ENCODE peak calls at places on chromosome 13, in six cellular contexts. E is nephron progenitor cell, T is IMR-90, O is progenitor cell of endocrine pancreas, J is adrenal gland, K is heart left ventricle. H is an unnamed sample.
A peak's percentile ranks its signal among the peaks of the same experiment; 100 is the strongest.

GRCh38 chr13:99655351-99656091 is 154.2 kb downstream of the TM9SF2 start:
- DNase-seq in O (no peak), E (no peak), J (peak; percentile 34), T (peak; percentile 24), K (no peak), H (peak; percentile 65)

GRCh38 chr13:59643906-59644626 is 519.7 kb downstream of the DIAPH3 start:
- DNase-seq in T (no peak), K (no peak), J (no peak), E (no peak), O (no peak), H (no peak)

GRCh38 chr13:106526748-106527488 is 8.5 kb downstream of the EFNB2 start:
- DNase-seq in E (no peak), O (no peak), K (no peak), T (no peak), J (no peak), H (no peak)

GRCh38 chr13:41611385-41611784 is 154.0 kb downstream of the RGCC start:
- DNase-seq in E (no peak), K (no peak), T (no peak), J (no peak), O (no peak), H (no peak)

GRCh38 chr13:26658972-26659371 is 101.5 kb downstream of the WASF3 start:
- DNase-seq in J (no peak), T (no peak), O (no peak), E (no peak), K (no peak), H (no peak)

GRCh38 chr13:113044431-113045114 is 61.0 kb upstream of the F7 start:
- DNase-seq in T (no peak), K (no peak), J (no peak), O (no peak), E (no peak), H (no peak)

GRCh38 chr13:80447747-80448146 is 106.8 kb upstream of the SPRY2 start:
- DNase-seq in J (no peak), O (no peak), T (no peak), E (no peak), K (no peak), H (no peak)

GRCh38 chr13:37682496-37682895 is 83.9 kb upstream of the POSTN start:
- DNase-seq in E (no peak), K (no peak), O (no peak), J (no peak), T (no peak), H (no peak)

GRCh38 chr13:58343081-58343480 is 711.5 kb downstream of the PCDH17 start:
- DNase-seq in E (no peak), O (no peak), J (no peak), K (no peak), T (no peak), H (no peak)

GRCh38 chr13:94173312-94173854 is 306.1 kb downstream of the DCT start:
- DNase-seq in J (no peak), E (no peak), K (no peak), O (no peak), T (peak; percentile 86), H (no peak)

GRCh38 chr13:101065314-101065713 is 351.0 kb downstream of the NALCN start:
- DNase-seq in O (no peak), E (no peak), J (no peak), T (no peak), K (no peak), H (no peak)

GRCh38 chr13:23319915-23320224 is 113.6 kb downstream of the SACS start:
- DNase-seq in T (no peak), K (no peak), E (no peak), O (no peak), J (no peak), H (no peak)

GRCh38 chr13:64688893-64689677 is 2541.1 kb downstream of the PCDH9 start:
- DNase-seq in T (peak; percentile 81), K (no peak), E (no peak), O (no peak), J (no peak), H (no peak)

GRCh38 chr13:49421391-49421790 is 22.5 kb downstream of the CAB39L start:
- DNase-seq in J (no peak), T (no peak), K (no peak), E (no peak), O (no peak), H (no peak)

GRCh38 chr13:39773833-39774232 is 118.4 kb downstream of the COG6 start:
- DNase-seq in J (no peak), E (no peak), T (peak; percentile 71), K (no peak), O (no peak), H (no peak)

GRCh38 chr13:47680752-47681151 is 320.3 kb downstream of the SUCLA2 start:
- DNase-seq in K (no peak), E (no peak), O (no peak), J (no peak), T (peak; percentile 50), H (no peak)

GRCh38 chr13:110298566-110299321 is 8.2 kb downstream of the COL4A1 start:
- DNase-seq in J (peak; percentile 46), T (no peak), E (no peak), K (peak; percentile 61), O (no peak), H (peak; percentile 83)

GRCh38 chr13:26133286-26133685 is 81.5 kb upstream of the SHISA2 start:
- DNase-seq in T (no peak), K (no peak), O (no peak), J (no peak), E (no peak), H (no peak)

GRCh38 chr13:27631665-27632064 is 10.0 kb downstream of the POLR1D start:
- DNase-seq in O (no peak), J (no peak), E (no peak), T (no peak), K (no peak), H (no peak)

GRCh38 chr13:94886191-94886590 is 173.8 kb upstream of the SOX21 start:
- DNase-seq in K (no peak), T (no peak), O (no peak), J (no peak), E (no peak), H (no peak)

GRCh38 chr13:94233401-94233800 is 246.1 kb downstream of the DCT start:
- DNase-seq in T (peak; percentile 96), J (peak; percentile 64), K (peak; percentile 11), E (peak; percentile 3), O (no peak), H (no peak)

GRCh38 chr13:98676239-98676638 is 76.2 kb downstream of the SLC15A1 start:
- DNase-seq in E (no peak), O (no peak), T (no peak), J (no peak), K (no peak), H (no peak)

GRCh38 chr13:114077938-114078335 is 54.5 kb downstream of the RASA3 start:
- DNase-seq in K (no peak), J (no peak), E (peak; percentile 34), T (peak; percentile 40), O (no peak), H (no peak)

GRCh38 chr13:73417012-73417615 is 358.3 kb downstream of the KLF5 start:
- DNase-seq in O (no peak), K (no peak), E (no peak), J (no peak), T (no peak), H (no peak)
- TF ChIP-seq CTCF in O (no peak), K (no peak), E (no peak), J (no peak), T (peak; percentile 18), H (peak; percentile 32)

GRCh38 chr13:45880242-45880641 is 28.7 kb upstream of the SIAH3 start:
- DNase-seq in T (no peak), J (no peak), E (no peak), O (no peak), K (no peak), H (no peak)

GRCh38 chr13:45882626-45883025 is 31.1 kb upstream of the SIAH3 start:
- DNase-seq in E (peak; percentile 15), O (no peak), T (no peak), J (no peak), K (no peak), H (no peak)

GRCh38 chr13:45876781-45877180 is 25.2 kb upstream of the SIAH3 start:
- DNase-seq in J (no peak), O (no peak), E (no peak), K (no peak), T (no peak), H (no peak)

GRCh38 chr13:45878966-45879365 is 27.4 kb upstream of the SIAH3 start:
- DNase-seq in E (no peak), O (no peak), T (no peak), K (no peak), J (no peak), H (no peak)

DNA sequence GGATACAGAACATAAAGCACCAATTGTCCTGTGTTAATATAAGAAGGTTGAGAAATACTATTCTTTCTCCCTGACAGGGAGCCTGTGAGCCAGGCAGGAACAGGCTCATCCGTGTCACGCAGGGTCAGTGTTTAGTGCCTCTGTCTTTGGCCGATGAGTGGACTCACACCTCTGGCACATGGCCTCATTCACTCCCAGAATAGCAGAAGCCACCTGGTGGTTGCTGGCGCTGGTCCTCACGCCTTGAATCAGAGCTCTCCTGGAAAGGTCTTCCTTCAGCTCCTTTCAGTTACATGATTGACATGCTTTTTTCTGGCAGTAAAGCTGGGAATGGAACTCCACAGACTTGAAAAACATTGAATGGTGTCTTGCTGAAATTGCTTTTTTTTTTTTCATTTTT is 28.1 kb upstream of the SIAH3 start:
- DNase-seq in O (no peak), K (peak; percentile 45), J (peak; percentile 38), E (peak; percentile 34), T (no peak), H (no peak)
- TF ChIP-seq CTCF in O (peak; percentile 41), K (peak; percentile 6), J (peak; percentile 25), E (peak; percentile 34), T (no peak), H (peak; percentile 14)

DNA sequence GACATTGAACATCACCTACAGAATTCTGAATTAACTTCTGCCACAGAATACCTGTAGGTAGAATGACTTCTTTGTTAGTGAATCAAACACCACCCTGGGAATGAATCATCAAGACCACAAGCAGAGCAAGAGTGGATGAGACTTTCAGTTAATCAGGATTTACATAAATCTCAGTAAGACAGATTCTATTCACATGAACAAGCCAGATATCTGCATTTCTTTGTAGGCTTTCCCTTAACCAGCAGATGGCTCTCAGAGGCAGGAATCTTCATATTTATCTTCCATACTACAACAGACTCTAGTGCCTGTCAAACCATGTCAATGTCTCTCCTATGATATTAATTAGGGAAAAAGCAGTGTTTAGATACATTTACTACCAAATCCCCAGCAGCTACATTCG is 412.1 kb downstream of the KLF12 start:
- DNase-seq in E (no peak), T (peak; percentile 77), K (no peak), J (no peak), O (no peak), H (no peak)
- TF ChIP-seq CTCF in E (no peak), T (peak; percentile 49), K (no peak), J (no peak), O (no peak), H (peak; percentile 49)

GRCh38 chr13:77696863-77697207 is 652 bp upstream of the SLAIN1 start:
- DNase-seq in T (no peak), J (no peak), O (no peak), E (no peak), K (no peak), H (no peak)

GRCh38 chr13:77696006-77696862 is 1.3 kb upstream of the SLAIN1 start:
- DNase-seq in T (no peak), K (no peak), O (no peak), E (no peak), J (no peak), H (no peak)

GRCh38 chr13:77697208-77698103 is at the start of gene SLAIN1:
- DNase-seq in J (peak; percentile 83), K (peak; percentile 80), T (peak; percentile 5), O (peak; percentile 80), E (peak; percentile 84), H (no peak)

GRCh38 chr13:77699059-77699680 is 1.7 kb downstream of the SLAIN1 start:
- DNase-seq in T (no peak), E (no peak), O (no peak), K (no peak), J (no peak), H (no peak)

GRCh38 chr13:77698211-77699058 is 948 bp downstream of the SLAIN1 start:
- DNase-seq in K (peak; percentile 10), E (peak; percentile 70), J (peak; percentile 52), T (no peak), O (peak; percentile 45), H (no peak)
- TF ChIP-seq CTCF in K (no peak), E (no peak), J (no peak), T (no peak), O (peak; percentile 43), H (no peak)

H was measured in osteocyte.